ENCODE peak calls at places on chromosome 17, in four cellular contexts. G is hepatocyte, I is fibroblast of lung, U is trophoblast cell. N is an unnamed sample. For H3K4me1 and H3K79me2, the result is how much of the 10 kb centered on the place peaks cover.

GRCh38 chr17:50689251-50689650 is 18.5 kb downstream of the ANKRD40 start:
- DNase-seq in G (peak), I (peak), U (no peak), N (no peak)

GRCh38 chr17:49501496-49501895 is 6.4 kb downstream of the NGFR start:
- DNase-seq in G (no peak), I (no peak), U (peak), N (no peak)

GRCh38 chr17:17519886-17520285 is 23.7 kb upstream of the RASD1 start:
- DNase-seq in G (no peak), I (no peak), U (no peak), N (no peak)

GRCh38 chr17:77859411-77859810 is 99.1 kb upstream of the TNRC6C start:
- DNase-seq in G (no peak), I (no peak), U (no peak), N (no peak)

GRCh38 chr17:65618516-65618915 is 57.1 kb upstream of the AXIN2 start:
- DNase-seq in G (no peak), I (no peak), U (no peak), N (no peak)

GRCh38 chr17:75524971-75525805 is at the start of gene LLGL2:
- DNase-seq in G (peak), I (peak), U (peak), N (peak)

GRCh38 chr17:59893617-59894100 is 738 bp downstream of the RPS6KB1 start:
- DNase-seq in G (peak), I (peak), U (no peak), N (peak)

GRCh38 chr17:58120195-58120822 is 27.9 kb upstream of the OR4D1 start:
- DNase-seq in G (peak), I (peak), U (peak), N (peak)

GRCh38 chr17:70394430-70394829 is 225.1 kb downstream of the KCNJ2 start:
- DNase-seq in G (no peak), I (no peak), U (no peak), N (no peak)

GRCh38 chr17:34365340-34365739 is 2.3 kb upstream of the CCL1 start:
- DNase-seq in G (no peak), I (no peak), U (no peak), N (peak)

GRCh38 chr17:31511176-31511540 is 119.7 kb downstream of the RAB11FIP4 start:
- DNase-seq in G (no peak), I (no peak), U (no peak), N (no peak)

GRCh38 chr17:38550661-38551060 is 55.1 kb downstream of the SRCIN1 start:
- DNase-seq in G (no peak), I (peak), U (peak), N (no peak)

GRCh38 chr17:80599546-80600305 is 55.1 kb downstream of the RPTOR start:
- DNase-seq in G (peak), I (no peak), U (no peak), N (no peak)

GRCh38 chr17:14922421-14922820 is 342.7 kb downstream of the PMP22 start:
- DNase-seq in G (no peak), I (peak), U (no peak), N (no peak)

GRCh38 chr17:6893382-6894205 is 62.1 kb upstream of the TEKT1 start:
- DNase-seq in G (no peak), I (no peak), U (no peak), N (no peak)

GRCh38 chr17:50420419-50421112 is 5.5 kb upstream of the ACSF2 start:
- DNase-seq in G (no peak), I (no peak), U (no peak), N (no peak)

GRCh38 chr17:34382586-34383224 is 19.7 kb upstream of the CCL1 start:
- DNase-seq in G (no peak), I (no peak), U (no peak), N (peak)

GRCh38 chr17:67390646-67391480 is 13.8 kb downstream of the PITPNC1 start:
- DNase-seq in G (peak), I (peak), U (no peak), N (no peak)

GRCh38 chr17:72267601-72268000 is 146.8 kb downstream of the SOX9 start:
- DNase-seq in G (no peak), I (no peak), U (no peak), N (no peak)

GRCh38 chr17:30926516-30926915 is 4.8 kb downstream of the ADAP2 start:
- DNase-seq in G (no peak), I (no peak), U (no peak), N (no peak)

GRCh38 chr17:50266384-50267073 is 7.7 kb upstream of the TMEM92 start:
- DNase-seq in G (peak), I (peak), U (no peak), N (no peak)

GRCh38 chr17:35129973-35130351 is 8.5 kb downstream of the FNDC8 start:
- DNase-seq in G (no peak), I (peak), U (no peak), N (no peak)

GRCh38 chr17:32819035-32819434 is 57.9 kb downstream of the MYO1D start:
- DNase-seq in G (no peak), I (peak), U (no peak), N (no peak)

GRCh38 chr17:40510328-40510648 is 8.9 kb upstream of the TNS4 start:
- DNase-seq in G (no peak), I (no peak), U (peak), N (no peak)

DNA sequence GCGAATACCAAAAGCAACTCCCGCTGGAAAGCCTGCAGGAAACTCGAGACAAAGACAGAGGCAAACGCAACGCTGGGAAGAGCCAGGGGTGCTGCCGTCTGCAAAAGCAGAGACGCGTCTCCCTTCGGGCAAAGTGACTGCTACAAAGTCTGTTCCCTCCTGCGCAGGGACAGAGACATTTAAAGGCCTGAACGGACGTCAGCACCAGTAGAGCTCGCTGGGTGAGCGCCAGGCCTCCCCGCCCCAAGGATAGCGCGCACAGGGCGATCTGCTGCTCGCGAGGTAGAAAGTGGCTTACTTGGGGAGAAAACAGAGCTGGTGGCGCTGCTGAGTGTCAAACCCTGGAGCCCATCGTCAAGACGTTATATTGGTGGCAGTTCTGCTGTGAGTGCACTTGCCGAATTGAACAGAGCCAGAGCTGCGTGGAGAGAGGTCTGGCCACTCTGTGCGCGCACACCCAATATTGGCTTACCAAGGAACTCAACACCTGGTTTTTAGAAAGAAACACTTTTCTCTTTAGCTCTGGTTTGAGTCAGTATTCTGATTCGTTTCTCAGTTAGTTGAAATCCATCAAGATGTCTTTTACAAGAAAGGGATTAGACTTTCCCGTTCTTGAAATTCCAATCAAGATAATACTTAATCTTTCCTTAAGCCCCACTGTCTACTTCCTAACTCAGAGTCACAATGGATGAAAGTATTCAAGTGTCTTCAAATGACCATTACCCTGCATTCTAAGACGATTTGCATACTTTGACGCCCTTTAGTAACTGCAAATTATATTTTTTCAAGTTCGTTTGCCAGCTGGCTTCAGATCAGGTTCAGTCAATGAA is 190.1 kb downstream of the USP22 start:
- DNase-seq in G (peak), I (peak), U (peak), N (no peak)
- H2AFZ ChIP-seq in G (peak), I (no peak), U (peak), N (no peak)

GRCh38 chr17:79232957-79233356 is 158.3 kb downstream of the ENGASE start:
- DNase-seq in G (no peak), I (no peak), U (no peak), N (no peak)
- H3K4me1 ChIP-seq in G (under half), I (under half), U (under half), N (under half)

DNA sequence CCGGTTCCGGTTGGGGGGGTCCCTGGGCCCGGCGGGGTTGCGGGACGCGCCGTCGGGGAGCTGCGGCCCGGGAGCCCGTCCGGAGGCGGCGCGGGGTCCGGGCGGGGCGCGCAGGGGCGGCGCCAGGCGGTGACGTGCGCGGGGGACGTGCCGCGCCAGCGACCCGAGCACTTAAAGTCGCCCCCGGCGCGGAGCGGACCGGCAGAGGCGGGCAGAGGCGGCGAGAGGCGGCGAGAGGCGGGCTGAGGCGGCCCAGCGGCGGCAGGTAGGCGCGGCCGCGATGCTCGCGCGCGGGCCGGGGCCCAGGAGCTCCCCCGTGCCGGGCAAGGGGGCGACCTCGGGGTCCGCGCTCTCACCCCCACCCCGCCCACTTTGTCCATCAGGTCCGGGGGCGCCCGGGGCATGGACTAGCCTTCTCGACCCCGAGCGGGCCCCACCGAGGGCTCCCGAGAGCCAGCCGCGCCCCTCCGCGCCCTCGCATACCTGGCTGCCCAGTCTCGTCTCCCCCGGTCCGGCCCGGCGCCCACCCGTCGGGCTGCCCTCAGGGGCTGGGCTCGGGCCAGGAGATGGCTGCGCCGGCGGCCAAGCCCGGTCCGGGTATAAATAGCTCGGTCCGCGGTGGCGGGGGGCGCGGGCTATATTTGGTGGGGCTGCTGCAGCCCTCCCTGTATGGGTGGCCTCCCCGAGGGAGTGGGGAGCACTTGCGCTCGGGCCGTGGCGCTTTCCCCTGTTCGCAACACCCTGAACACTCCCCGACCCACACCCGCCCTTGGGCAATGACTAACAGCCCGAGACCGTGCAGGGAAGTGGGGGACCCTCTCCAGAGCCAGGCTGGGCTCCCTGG is at the start of gene SLC16A3:
- DNase-seq in G (peak), I (peak), U (peak), N (peak)
- H3K79me2 ChIP-seq in G (under half), I (under half), U (under half), N (under half)

GRCh38 chr17:19723967-19724366 is 7.6 kb upstream of the SLC47A2 start:
- DNase-seq in G (no peak), I (no peak), U (no peak), N (no peak)
- H2AFZ ChIP-seq in G (no peak), I (no peak), U (no peak), N (no peak)